ENCODE peak calls at places on chromosomes 7 and 10, in four cellular contexts. One of them, this sample, is unnamed.

GRCh38 chr7:138890782-138891445 is 90.3 kb downstream of the KIAA1549 start:
- DNase-seq in AG08395: peak; percentile 78
- DNase-seq in NCI-H82: no peak
- DNase-seq in heart left ventricle: no peak
- DNase-seq in this sample: peak; percentile 84

GRCh38 chr7:91030680-91031079 is 233.6 kb upstream of the FZD1 start:
- DNase-seq in NCI-H82: no peak
- DNase-seq in AG08395: no peak
- DNase-seq in heart left ventricle: no peak
- DNase-seq in this sample: no peak

GRCh38 chr10:84452006-84452405 is 123.6 kb downstream of the CCSER2 start:
- DNase-seq in AG08395: peak; percentile 19
- DNase-seq in NCI-H82: peak; percentile 33
- DNase-seq in heart left ventricle: no peak
- DNase-seq in this sample: peak; percentile 47

GRCh38 chr7:141263983-141264382 is 190.1 kb downstream of the TMEM178B start:
- DNase-seq in NCI-H82: no peak
- DNase-seq in AG08395: no peak
- DNase-seq in heart left ventricle: no peak
- DNase-seq in this sample: no peak

GRCh38 chr10:102540023-102540422 is 36.3 kb downstream of the SUFU start:
- DNase-seq in heart left ventricle: no peak
- DNase-seq in NCI-H82: peak; percentile 15
- DNase-seq in AG08395: peak; percentile 34
- DNase-seq in this sample: peak; percentile 47

GRCh38 chr7:151109094-151110048 is 23.1 kb downstream of the AGAP3 start:
- DNase-seq in heart left ventricle: no peak
- DNase-seq in AG08395: peak; percentile 85
- DNase-seq in NCI-H82: no peak
- DNase-seq in this sample: no peak

GRCh38 chr10:4662576-4663161 is 163.3 kb upstream of the AKR1E2 start:
- DNase-seq in AG08395: no peak
- DNase-seq in heart left ventricle: no peak
- DNase-seq in NCI-H82: peak; percentile 22
- DNase-seq in this sample: peak; percentile 67

GRCh38 chr10:80183436-80183835 is 21.9 kb downstream of the ANXA11 start:
- DNase-seq in NCI-H82: no peak
- DNase-seq in heart left ventricle: no peak
- DNase-seq in AG08395: no peak
- DNase-seq in this sample: no peak

GRCh38 chr7:76282344-76283253 is 19.9 kb upstream of the HSPB1 start:
- DNase-seq in heart left ventricle: peak; percentile 48
- DNase-seq in NCI-H82: peak; percentile 51
- DNase-seq in AG08395: peak; percentile 21
- DNase-seq in this sample: no peak

GRCh38 chr10:33336606-33337334 is 2.3 kb upstream of the NRP1 start:
- DNase-seq in heart left ventricle: peak; percentile 82
- DNase-seq in AG08395: peak; percentile 21
- DNase-seq in NCI-H82: no peak
- DNase-seq in this sample: peak; percentile 11

GRCh38 chr7:2243483-2243840 is 1.4 kb downstream of the NUDT1 start:
- DNase-seq in heart left ventricle: no peak
- DNase-seq in NCI-H82: no peak
- DNase-seq in AG08395: no peak
- DNase-seq in this sample: no peak

GRCh38 chr7:37220664-37221063 is 228.0 kb downstream of the ELMO1 start:
- DNase-seq in heart left ventricle: no peak
- DNase-seq in AG08395: no peak
- DNase-seq in NCI-H82: no peak
- DNase-seq in this sample: no peak

GRCh38 chr10:79308969-79309665 is 38.2 kb upstream of the PPIF start:
- DNase-seq in heart left ventricle: peak; percentile 22
- DNase-seq in AG08395: no peak
- DNase-seq in NCI-H82: no peak
- DNase-seq in this sample: no peak

GRCh38 chr10:4543943-4544540 is 282.0 kb upstream of the AKR1E2 start:
- DNase-seq in heart left ventricle: no peak
- DNase-seq in NCI-H82: peak; percentile 52
- DNase-seq in AG08395: peak; percentile 17
- DNase-seq in this sample: no peak

GRCh38 chr7:50315193-50315592 is 10.7 kb downstream of the IKZF1 start:
- DNase-seq in AG08395: no peak
- DNase-seq in heart left ventricle: no peak
- DNase-seq in NCI-H82: no peak
- DNase-seq in this sample: no peak

GRCh38 chr7:105890290-105890997 is 14.0 kb upstream of the ATXN7L1 start:
- DNase-seq in AG08395: peak; percentile 27
- DNase-seq in NCI-H82: no peak
- DNase-seq in heart left ventricle: no peak
- DNase-seq in this sample: peak; percentile 21

GRCh38 chr7:126783613-126784012 is 469.1 kb downstream of the GRM8 start:
- DNase-seq in NCI-H82: no peak
- DNase-seq in heart left ventricle: no peak
- DNase-seq in AG08395: no peak
- DNase-seq in this sample: no peak

This sample was measured in SJCRH30.